ENCODE peak calls at places on chromosome 7, in five cellular contexts. One of them, this sample, is unnamed. For H3K27me3, the result is how much of the 10 kb centered on the place peaks cover.

GRCh38 chr7:74464931-74465906 is 11.5 kb downstream of the GTF2IRD1 start:
- DNase-seq in naive thymus-derived CD4-positive, alpha-beta T cell: no peak
- DNase-seq in endodermal cell: no peak
- DNase-seq in left ventricle myocardium inferior: no peak
- DNase-seq in H9: no peak
- DNase-seq in this sample: no peak

GRCh38 chr7:102312317-102312716 is 25.6 kb downstream of the SH2B2 start:
- DNase-seq in naive thymus-derived CD4-positive, alpha-beta T cell: no peak
- DNase-seq in endodermal cell: no peak
- DNase-seq in left ventricle myocardium inferior: no peak
- DNase-seq in H9: no peak
- DNase-seq in this sample: no peak

GRCh38 chr7:38310601-38311057 is 37.2 kb upstream of the TARP start:
- DNase-seq in naive thymus-derived CD4-positive, alpha-beta T cell: no peak
- DNase-seq in endodermal cell: no peak
- DNase-seq in left ventricle myocardium inferior: peak
- DNase-seq in H9: no peak
- DNase-seq in this sample: no peak

GRCh38 chr7:43394441-43395130 is 188.3 kb upstream of the STK17A start:
- DNase-seq in naive thymus-derived CD4-positive, alpha-beta T cell: no peak
- DNase-seq in endodermal cell: no peak
- DNase-seq in left ventricle myocardium inferior: no peak
- DNase-seq in H9: no peak
- DNase-seq in this sample: no peak

GRCh38 chr7:113015038-113015645 is 71.5 kb downstream of the GPR85 start:
- DNase-seq in naive thymus-derived CD4-positive, alpha-beta T cell: no peak
- DNase-seq in endodermal cell: no peak
- DNase-seq in left ventricle myocardium inferior: no peak
- DNase-seq in H9: no peak
- DNase-seq in this sample: no peak

GRCh38 chr7:106772655-106773108 is 92.4 kb upstream of the PIK3CG start:
- DNase-seq in naive thymus-derived CD4-positive, alpha-beta T cell: no peak
- DNase-seq in endodermal cell: no peak
- DNase-seq in left ventricle myocardium inferior: no peak
- DNase-seq in H9: no peak
- DNase-seq in this sample: no peak

GRCh38 chr7:49852619-49853462 is 79.4 kb downstream of the VWC2 start:
- DNase-seq in naive thymus-derived CD4-positive, alpha-beta T cell: peak
- DNase-seq in endodermal cell: peak
- DNase-seq in left ventricle myocardium inferior: no peak
- DNase-seq in H9: peak
- DNase-seq in this sample: peak

GRCh38 chr7:111752022-111752582 is 189.8 kb upstream of the IMMP2L start:
- DNase-seq in naive thymus-derived CD4-positive, alpha-beta T cell: peak
- DNase-seq in endodermal cell: peak
- DNase-seq in left ventricle myocardium inferior: peak
- DNase-seq in H9: peak
- DNase-seq in this sample: no peak

GRCh38 chr7:107922891-107923290 is 31.9 kb downstream of the DLD start:
- DNase-seq in naive thymus-derived CD4-positive, alpha-beta T cell: no peak
- DNase-seq in endodermal cell: no peak
- DNase-seq in left ventricle myocardium inferior: no peak
- DNase-seq in H9: no peak
- DNase-seq in this sample: no peak

GRCh38 chr7:29622335-29623265 is 59.0 kb downstream of the PRR15 start:
- DNase-seq in naive thymus-derived CD4-positive, alpha-beta T cell: no peak
- DNase-seq in endodermal cell: no peak
- DNase-seq in left ventricle myocardium inferior: no peak
- DNase-seq in H9: no peak
- DNase-seq in this sample: no peak

GRCh38 chr7:113831509-113831908 is 87.3 kb downstream of the PPP1R3A start:
- DNase-seq in naive thymus-derived CD4-positive, alpha-beta T cell: no peak
- DNase-seq in endodermal cell: no peak
- DNase-seq in left ventricle myocardium inferior: no peak
- DNase-seq in H9: no peak
- DNase-seq in this sample: no peak

GRCh38 chr7:5691536-5692090 is 89.8 kb downstream of the RNF216 start:
- DNase-seq in naive thymus-derived CD4-positive, alpha-beta T cell: no peak
- DNase-seq in endodermal cell: no peak
- DNase-seq in left ventricle myocardium inferior: no peak
- DNase-seq in H9: no peak
- DNase-seq in this sample: no peak

GRCh38 chr7:40839881-40840280 is 705.1 kb downstream of the SUGCT start:
- DNase-seq in naive thymus-derived CD4-positive, alpha-beta T cell: no peak
- DNase-seq in endodermal cell: no peak
- DNase-seq in left ventricle myocardium inferior: no peak
- DNase-seq in H9: no peak
- DNase-seq in this sample: no peak

GRCh38 chr7:120733143-120733542 is 124.8 kb downstream of the TSPAN12 start:
- DNase-seq in naive thymus-derived CD4-positive, alpha-beta T cell: no peak
- DNase-seq in endodermal cell: no peak
- DNase-seq in left ventricle myocardium inferior: no peak
- DNase-seq in H9: no peak
- DNase-seq in this sample: no peak

DNA sequence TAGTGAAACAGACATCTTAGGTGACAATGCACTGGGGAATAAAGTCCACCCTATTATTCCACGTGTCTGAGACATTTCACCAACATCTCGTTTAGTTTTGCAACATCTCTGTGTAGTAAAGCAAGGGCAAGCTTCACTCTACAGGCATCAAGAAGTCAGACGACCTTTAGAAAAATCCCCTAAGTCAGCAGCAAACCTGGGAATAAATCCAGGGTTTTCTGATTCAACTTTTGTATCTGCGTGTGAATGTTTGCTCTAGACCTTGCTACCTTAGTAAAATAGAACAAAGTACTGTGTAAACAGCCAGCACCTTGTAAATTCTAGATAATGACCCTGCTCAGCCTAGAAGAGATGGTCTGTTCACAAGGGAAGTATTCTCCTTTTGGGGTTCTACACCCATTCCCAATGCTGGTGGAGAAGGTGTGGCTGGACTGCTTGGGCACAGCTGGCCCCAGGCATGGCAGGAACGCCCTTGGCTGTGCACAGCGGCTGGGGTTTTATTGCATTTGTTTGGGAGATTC is 38.4 kb upstream of the GALNTL5 start:
- DNase-seq in naive thymus-derived CD4-positive, alpha-beta T cell: no peak
- DNase-seq in endodermal cell: no peak
- DNase-seq in left ventricle myocardium inferior: no peak
- DNase-seq in H9: no peak
- DNase-seq in this sample: no peak
- H3K27me3 ChIP-seq in naive thymus-derived CD4-positive, alpha-beta T cell: under half
- H3K27me3 ChIP-seq in endodermal cell: under half
- H3K27me3 ChIP-seq in left ventricle myocardium inferior: under half
- H3K27me3 ChIP-seq in H9: under half
- H3K27me3 ChIP-seq in this sample: under half

DNA sequence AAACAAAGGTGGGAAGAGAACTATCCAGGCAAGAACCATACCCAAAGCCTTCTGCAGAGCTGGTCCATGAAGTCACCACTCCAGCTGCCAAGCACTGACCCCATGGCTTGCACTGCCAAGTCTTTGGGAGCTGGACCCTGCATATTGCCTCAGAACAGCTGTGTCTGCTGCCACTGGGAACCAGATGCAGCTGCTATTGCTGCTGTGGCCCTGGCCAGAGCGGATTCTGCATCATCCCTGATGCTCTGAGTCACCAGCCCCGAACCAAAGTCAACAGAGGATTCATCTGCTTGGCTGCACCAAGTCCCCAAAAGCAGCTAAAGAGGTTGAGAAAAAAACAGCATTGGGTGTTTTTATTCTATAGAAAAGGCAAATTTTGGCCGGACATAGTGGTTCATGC is 39.2 kb upstream of the GSAP start:
- DNase-seq in naive thymus-derived CD4-positive, alpha-beta T cell: no peak
- DNase-seq in endodermal cell: no peak
- DNase-seq in left ventricle myocardium inferior: peak
- DNase-seq in H9: no peak
- DNase-seq in this sample: no peak
- H3K27ac ChIP-seq in naive thymus-derived CD4-positive, alpha-beta T cell: no peak
- H3K27ac ChIP-seq in endodermal cell: no peak
- H3K27ac ChIP-seq in left ventricle myocardium inferior: peak
- H3K27ac ChIP-seq in H9: no peak
- H3K27ac ChIP-seq in this sample: no peak

GRCh38 chr7:151817981-151818673 is 58.8 kb downstream of the PRKAG2 start:
- DNase-seq in naive thymus-derived CD4-positive, alpha-beta T cell: no peak
- DNase-seq in endodermal cell: no peak
- DNase-seq in left ventricle myocardium inferior: no peak
- DNase-seq in H9: no peak
- DNase-seq in this sample: no peak

GRCh38 chr7:151821226-151821625 is 55.7 kb downstream of the PRKAG2 start:
- DNase-seq in naive thymus-derived CD4-positive, alpha-beta T cell: no peak
- DNase-seq in endodermal cell: no peak
- DNase-seq in left ventricle myocardium inferior: no peak
- DNase-seq in H9: no peak
- DNase-seq in this sample: no peak

GRCh38 chr7:151820486-151821105 is 56.3 kb downstream of the PRKAG2 start:
- DNase-seq in naive thymus-derived CD4-positive, alpha-beta T cell: no peak
- DNase-seq in endodermal cell: no peak
- DNase-seq in left ventricle myocardium inferior: no peak
- DNase-seq in H9: no peak
- DNase-seq in this sample: no peak

GRCh38 chr7:151818674-151819519 is 58.0 kb downstream of the PRKAG2 start:
- DNase-seq in naive thymus-derived CD4-positive, alpha-beta T cell: no peak
- DNase-seq in endodermal cell: peak
- DNase-seq in left ventricle myocardium inferior: no peak
- DNase-seq in H9: peak
- DNase-seq in this sample: no peak

GRCh38 chr7:151819826-151820225 is 57.1 kb downstream of the PRKAG2 start:
- DNase-seq in naive thymus-derived CD4-positive, alpha-beta T cell: no peak
- DNase-seq in endodermal cell: no peak
- DNase-seq in left ventricle myocardium inferior: no peak
- DNase-seq in H9: no peak
- DNase-seq in this sample: no peak
- H3K27me3 ChIP-seq in naive thymus-derived CD4-positive, alpha-beta T cell: under half
- H3K27me3 ChIP-seq in endodermal cell: under half
- H3K27me3 ChIP-seq in left ventricle myocardium inferior: under half
- H3K27me3 ChIP-seq in H9: under half
- H3K27me3 ChIP-seq in this sample: under half

GRCh38 chr7:12637328-12637727 is 50.1 kb upstream of the ARL4A start:
- DNase-seq in naive thymus-derived CD4-positive, alpha-beta T cell: no peak
- DNase-seq in endodermal cell: no peak
- DNase-seq in left ventricle myocardium inferior: no peak
- DNase-seq in H9: no peak
- DNase-seq in this sample: no peak
- H3K27ac ChIP-seq in naive thymus-derived CD4-positive, alpha-beta T cell: no peak
- H3K27ac ChIP-seq in endodermal cell: no peak
- H3K27ac ChIP-seq in left ventricle myocardium inferior: no peak
- H3K27ac ChIP-seq in H9: no peak
- H3K27ac ChIP-seq in this sample: no peak

GRCh38 chr7:27203964-27204594 is 4.2 kb upstream of the HOXA13 start:
- DNase-seq in naive thymus-derived CD4-positive, alpha-beta T cell: no peak
- DNase-seq in endodermal cell: no peak
- DNase-seq in left ventricle myocardium inferior: no peak
- DNase-seq in H9: no peak
- DNase-seq in this sample: no peak

GRCh38 chr7:27205325-27206280 is 5.7 kb upstream of the HOXA13 start:
- DNase-seq in naive thymus-derived CD4-positive, alpha-beta T cell: no peak
- DNase-seq in endodermal cell: peak
- DNase-seq in left ventricle myocardium inferior: no peak
- DNase-seq in H9: no peak
- DNase-seq in this sample: no peak

GRCh38 chr7:27203378-27203953 is 3.6 kb upstream of the HOXA13 start:
- DNase-seq in naive thymus-derived CD4-positive, alpha-beta T cell: no peak
- DNase-seq in endodermal cell: peak
- DNase-seq in left ventricle myocardium inferior: no peak
- DNase-seq in H9: no peak
- DNase-seq in this sample: no peak

GRCh38 chr7:27202741-27203134 is 2.8 kb upstream of the HOXA13 start:
- DNase-seq in naive thymus-derived CD4-positive, alpha-beta T cell: no peak
- DNase-seq in endodermal cell: no peak
- DNase-seq in left ventricle myocardium inferior: no peak
- DNase-seq in H9: no peak
- DNase-seq in this sample: no peak

GRCh38 chr7:27204851-27205322 is 5.0 kb upstream of the HOXA13 start:
- DNase-seq in naive thymus-derived CD4-positive, alpha-beta T cell: no peak
- DNase-seq in endodermal cell: peak
- DNase-seq in left ventricle myocardium inferior: no peak
- DNase-seq in H9: peak
- DNase-seq in this sample: no peak
- H3K27me3 ChIP-seq in naive thymus-derived CD4-positive, alpha-beta T cell: under half
- H3K27me3 ChIP-seq in endodermal cell: half or more
- H3K27me3 ChIP-seq in left ventricle myocardium inferior: half or more
- H3K27me3 ChIP-seq in H9: half or more
- H3K27me3 ChIP-seq in this sample: half or more

GRCh38 chr7:2716906-2717292 is 28.9 kb downstream of the AMZ1 start:
- DNase-seq in naive thymus-derived CD4-positive, alpha-beta T cell: no peak
- DNase-seq in endodermal cell: peak
- DNase-seq in left ventricle myocardium inferior: no peak
- DNase-seq in H9: no peak
- DNase-seq in this sample: no peak
- H3K27ac ChIP-seq in naive thymus-derived CD4-positive, alpha-beta T cell: no peak
- H3K27ac ChIP-seq in endodermal cell: no peak
- H3K27ac ChIP-seq in left ventricle myocardium inferior: peak
- H3K27ac ChIP-seq in H9: no peak
- H3K27ac ChIP-seq in this sample: no peak

GRCh38 chr7:86647340-86648094 is 3.8 kb downstream of the GRM3 start:
- DNase-seq in naive thymus-derived CD4-positive, alpha-beta T cell: no peak
- DNase-seq in endodermal cell: no peak
- DNase-seq in left ventricle myocardium inferior: no peak
- DNase-seq in H9: no peak
- DNase-seq in this sample: no peak

GRCh38 chr7:86643478-86644281 is at the start of gene GRM3:
- DNase-seq in naive thymus-derived CD4-positive, alpha-beta T cell: no peak
- DNase-seq in endodermal cell: peak
- DNase-seq in left ventricle myocardium inferior: peak
- DNase-seq in H9: peak
- DNase-seq in this sample: peak

GRCh38 chr7:86645676-86646276 is 2.1 kb downstream of the GRM3 start:
- DNase-seq in naive thymus-derived CD4-positive, alpha-beta T cell: no peak
- DNase-seq in endodermal cell: no peak
- DNase-seq in left ventricle myocardium inferior: no peak
- DNase-seq in H9: no peak
- DNase-seq in this sample: no peak

GRCh38 chr7:86644282-86645173 is 819 bp downstream of the GRM3 start:
- DNase-seq in naive thymus-derived CD4-positive, alpha-beta T cell: no peak
- DNase-seq in endodermal cell: peak
- DNase-seq in left ventricle myocardium inferior: no peak
- DNase-seq in H9: peak
- DNase-seq in this sample: no peak

GRCh38 chr7:86645174-86645566 is 1.5 kb downstream of the GRM3 start:
- DNase-seq in naive thymus-derived CD4-positive, alpha-beta T cell: no peak
- DNase-seq in endodermal cell: peak
- DNase-seq in left ventricle myocardium inferior: no peak
- DNase-seq in H9: no peak
- DNase-seq in this sample: no peak
- H3K27me3 ChIP-seq in naive thymus-derived CD4-positive, alpha-beta T cell: under half
- H3K27me3 ChIP-seq in endodermal cell: under half
- H3K27me3 ChIP-seq in left ventricle myocardium inferior: half or more
- H3K27me3 ChIP-seq in H9: under half
- H3K27me3 ChIP-seq in this sample: under half

GRCh38 chr7:117230276-117231046 is 92.4 kb downstream of the WNT2 start:
- DNase-seq in naive thymus-derived CD4-positive, alpha-beta T cell: no peak
- DNase-seq in endodermal cell: no peak
- DNase-seq in left ventricle myocardium inferior: no peak
- DNase-seq in H9: no peak
- DNase-seq in this sample: no peak
- H3K27ac ChIP-seq in naive thymus-derived CD4-positive, alpha-beta T cell: no peak
- H3K27ac ChIP-seq in endodermal cell: no peak
- H3K27ac ChIP-seq in left ventricle myocardium inferior: no peak
- H3K27ac ChIP-seq in H9: no peak
- H3K27ac ChIP-seq in this sample: no peak

GRCh38 chr7:110382736-110383135 is 708.2 kb upstream of the LRRN3 start:
- DNase-seq in naive thymus-derived CD4-positive, alpha-beta T cell: no peak
- DNase-seq in endodermal cell: peak
- DNase-seq in left ventricle myocardium inferior: no peak
- DNase-seq in H9: peak
- DNase-seq in this sample: no peak
- H3K27me3 ChIP-seq in naive thymus-derived CD4-positive, alpha-beta T cell: under half
- H3K27me3 ChIP-seq in endodermal cell: under half
- H3K27me3 ChIP-seq in left ventricle myocardium inferior: under half
- H3K27me3 ChIP-seq in H9: under half
- H3K27me3 ChIP-seq in this sample: under half

This sample was measured in iPS DF 6.9.